ENCODE peak calls at places on chromosome 12, in six cellular contexts. O is SW480, V is AG10803, H is EL, Q is HL-60, P is AG04450. X is an unnamed sample.
A peak's percentile ranks its signal among the peaks of the same experiment; 100 is the strongest.

GRCh38 chr12:32451816-32452215 is 52.5 kb downstream of the FGD4 start:
- DNase-seq in O (no peak), V (no peak), H (no peak), Q (no peak), P (no peak), X (no peak)

GRCh38 chr12:50275545-50275944 is 7.8 kb downstream of the LIMA1 start:
- DNase-seq in O (no peak), V (no peak), H (no peak), Q (no peak), P (no peak), X (no peak)

GRCh38 chr12:57127101-57127709 is 1.1 kb upstream of the LRP1 start:
- DNase-seq in O (peak; percentile 85), V (no peak), H (peak; percentile 54), Q (peak; percentile 45), P (no peak), X (peak; percentile 74)

GRCh38 chr12:112823582-112824149 is 32.1 kb downstream of the RPH3A start:
- DNase-seq in O (no peak), V (no peak), H (no peak), Q (no peak), P (no peak), X (no peak)

GRCh38 chr12:106251636-106252035 is 3.8 kb upstream of the CKAP4 start:
- DNase-seq in O (peak; percentile 42), V (peak; percentile 82), H (peak; percentile 49), Q (no peak), P (no peak), X (peak; percentile 56)

GRCh38 chr12:6605425-6606330 is 1.5 kb downstream of the CHD4 start:
- DNase-seq in O (no peak), V (no peak), H (peak; percentile 38), Q (peak; percentile 43), P (no peak), X (no peak)

GRCh38 chr12:94831081-94831747 is 172.3 kb downstream of the NDUFA12 start:
- DNase-seq in O (no peak), V (no peak), H (no peak), Q (peak; percentile 10), P (no peak), X (no peak)

GRCh38 chr12:30764251-30764650 is 9.5 kb upstream of the CAPRIN2 start:
- DNase-seq in O (no peak), V (no peak), H (no peak), Q (no peak), P (no peak), X (no peak)

GRCh38 chr12:127263621-127264020 is 1003.3 kb upstream of the TMEM132C start:
- DNase-seq in O (no peak), V (peak; percentile 41), H (no peak), Q (no peak), P (no peak), X (peak; percentile 79)

GRCh38 chr12:119241049-119241448 is 62.3 kb downstream of the HSPB8 start:
- DNase-seq in O (no peak), V (no peak), H (no peak), Q (no peak), P (no peak), X (no peak)

GRCh38 chr12:4269279-4269991 is 4.1 kb upstream of the CCND2 start:
- DNase-seq in O (peak; percentile 79), V (no peak), H (no peak), Q (peak; percentile 91), P (no peak), X (peak; percentile 86)

GRCh38 chr12:52423661-52424503 is 10.3 kb downstream of the KRT75 start:
- DNase-seq in O (peak; percentile 31), V (no peak), H (no peak), Q (no peak), P (no peak), X (no peak)

GRCh38 chr12:81758421-81759214 is 532 bp downstream of the PPFIA2 start:
- DNase-seq in O (no peak), V (peak; percentile 10), H (peak; percentile 2), Q (no peak), P (no peak), X (no peak)

X was measured in foreskin fibroblast.